ENCODE peak calls at places on chromosome 21, in five cellular contexts. H is heart left ventricle, Y is IMR-90, F is lower lobe of right lung, O is adrenal gland. G is an unnamed sample.

GRCh38 chr21:46208761-46209721 is 19.5 kb downstream of the LSS start:
- DNase-seq in H (no peak), O (no peak), F (peak; percentile 42), Y (no peak), G (no peak)

GRCh38 chr21:17492415-17493168 is 20.3 kb upstream of the CXADR start:
- DNase-seq in O (no peak), Y (no peak), H (no peak), F (no peak), G (no peak)

GRCh38 chr21:27513825-27514224 is 546.9 kb upstream of the ADAMTS5 start:
- DNase-seq in F (no peak), Y (no peak), O (no peak), H (no peak), G (no peak)

GRCh38 chr21:26686705-26687104 is 113.6 kb upstream of the CYYR1 start:
- DNase-seq in H (no peak), F (no peak), O (no peak), Y (no peak), G (no peak)

GRCh38 chr21:37710555-37711293 is 205.5 kb downstream of the KCNJ6 start:
- DNase-seq in F (no peak), H (peak; percentile 33), O (no peak), Y (peak; percentile 68), G (no peak)

GRCh38 chr21:17848228-17848627 is 29.1 kb upstream of the C21orf91 start:
- DNase-seq in Y (peak; percentile 97), O (no peak), H (no peak), F (no peak), G (peak; percentile 20)

GRCh38 chr21:35254006-35254751 is 205.1 kb upstream of the RUNX1 start:
- DNase-seq in Y (peak; percentile 87), F (no peak), O (no peak), H (no peak), G (no peak)

GRCh38 chr21:14554948-14555347 is 8.8 kb upstream of the SAMSN1 start:
- DNase-seq in H (no peak), O (no peak), F (no peak), Y (no peak), G (no peak)

GRCh38 chr21:16855164-16855667 is 657.6 kb upstream of the CXADR start:
- DNase-seq in H (no peak), Y (no peak), F (no peak), O (no peak), G (no peak)

GRCh38 chr21:16124397-16125130 is 394.8 kb downstream of the USP25 start:
- DNase-seq in O (no peak), F (no peak), Y (peak; percentile 89), H (no peak), G (no peak)

GRCh38 chr21:21921410-21922232 is 923.4 kb downstream of the NCAM2 start:
- DNase-seq in Y (peak; percentile 11), H (no peak), F (no peak), O (no peak), G (no peak)

GRCh38 chr21:27220416-27220815 is 253.5 kb upstream of the ADAMTS5 start:
- DNase-seq in H (no peak), Y (no peak), F (no peak), O (no peak), G (no peak)

GRCh38 chr21:32475162-32475812 is 62.8 kb downstream of the EVA1C start:
- DNase-seq in H (no peak), F (no peak), O (no peak), Y (peak; percentile 66), G (no peak)

GRCh38 chr21:46187251-46187650 is 3.0 kb upstream of the SPATC1L start:
- DNase-seq in Y (no peak), H (no peak), O (no peak), F (no peak), G (no peak)

GRCh38 chr21:31008355-31008754 is 29.9 kb downstream of the KRTAP19-8 start:
- DNase-seq in Y (no peak), F (no peak), O (no peak), H (no peak), G (no peak)

GRCh38 chr21:26881504-26882228 is 36.5 kb upstream of the ADAMTS1 start:
- DNase-seq in H (no peak), O (no peak), Y (peak; percentile 39), F (no peak), G (no peak)

GRCh38 chr21:37437376-37438080 is 71.0 kb downstream of the DYRK1A start:
- DNase-seq in H (no peak), O (no peak), F (no peak), Y (no peak), G (no peak)

GRCh38 chr21:34592120-34592561 is 22.8 kb downstream of the RCAN1 start:
- DNase-seq in O (no peak), H (peak; percentile 83), Y (peak; percentile 48), F (no peak), G (no peak)

GRCh38 chr21:34306246-34306645 is 57.6 kb upstream of the KCNE2 start:
- DNase-seq in F (no peak), Y (no peak), H (no peak), O (no peak), G (no peak)

GRCh38 chr21:45698493-45698947 is 55.0 kb downstream of the PCBP3 start:
- DNase-seq in F (no peak), Y (peak; percentile 96), H (peak; percentile 49), O (peak; percentile 33), G (peak; percentile 26)

GRCh38 chr21:45377325-45377709 is 27.6 kb upstream of the COL18A1 start:
- DNase-seq in H (no peak), F (no peak), O (no peak), Y (no peak), G (no peak)

GRCh38 chr21:45618287-45618686 is 25.2 kb upstream of the PCBP3 start:
- DNase-seq in O (no peak), H (no peak), Y (peak; percentile 47), F (no peak), G (no peak)

GRCh38 chr21:46064870-46065214 is 33.1 kb upstream of the COL6A2 start:
- DNase-seq in O (no peak), F (peak; percentile 32), H (no peak), Y (no peak), G (peak; percentile 36)

GRCh38 chr21:15775981-15776380 is 46.2 kb downstream of the USP25 start:
- DNase-seq in H (no peak), O (no peak), Y (peak; percentile 89), F (no peak), G (no peak)

GRCh38 chr21:31273278-31273677 is 70.8 kb downstream of the TIAM1 start:
- DNase-seq in F (no peak), H (no peak), O (no peak), Y (no peak), G (no peak)

GRCh38 chr21:35641271-35642016 is 418.9 kb downstream of the SETD4 start:
- DNase-seq in F (no peak), O (no peak), H (no peak), Y (peak; percentile 67), G (no peak)

GRCh38 chr21:46569071-46569470 is 35.8 kb downstream of the S100B start:
- DNase-seq in O (no peak), Y (peak; percentile 1), H (no peak), F (no peak), G (no peak)

GRCh38 chr21:14548751-14549150 is 2.6 kb upstream of the SAMSN1 start:
- DNase-seq in H (no peak), O (no peak), F (no peak), Y (no peak), G (no peak)

GRCh38 chr21:35222541-35222941 is 173.4 kb upstream of the RUNX1 start:
- DNase-seq in H (no peak), Y (no peak), O (no peak), F (no peak), G (no peak)

GRCh38 chr21:17925900-17926299 is 106.7 kb upstream of the C21orf91 start:
- DNase-seq in Y (peak; percentile 24), O (no peak), F (no peak), H (no peak), G (no peak)

GRCh38 chr21:46304955-46305354 is 18.7 kb downstream of the C21orf58 start:
- DNase-seq in O (no peak), H (no peak), Y (no peak), F (no peak), G (no peak)

GRCh38 chr21:46607605-46608004 is 2.7 kb upstream of the S100B start:
- DNase-seq in H (no peak), F (no peak), Y (no peak), O (no peak), G (no peak)

GRCh38 chr21:34745557-34746255 is 76.9 kb downstream of the CLIC6 start:
- DNase-seq in F (peak; percentile 80), O (peak; percentile 56), Y (peak; percentile 86), H (peak; percentile 71), G (peak; percentile 36)

GRCh38 chr21:31897311-31897710 is 24.5 kb downstream of the HUNK start:
- DNase-seq in F (no peak), Y (peak; percentile 77), O (no peak), H (no peak), G (no peak)

GRCh38 chr21:25639167-25639921 is at the start of gene JAM2:
- DNase-seq in H (peak; percentile 60), O (peak; percentile 48), Y (peak; percentile 29), F (peak; percentile 48), G (peak; percentile 66)

DNA sequence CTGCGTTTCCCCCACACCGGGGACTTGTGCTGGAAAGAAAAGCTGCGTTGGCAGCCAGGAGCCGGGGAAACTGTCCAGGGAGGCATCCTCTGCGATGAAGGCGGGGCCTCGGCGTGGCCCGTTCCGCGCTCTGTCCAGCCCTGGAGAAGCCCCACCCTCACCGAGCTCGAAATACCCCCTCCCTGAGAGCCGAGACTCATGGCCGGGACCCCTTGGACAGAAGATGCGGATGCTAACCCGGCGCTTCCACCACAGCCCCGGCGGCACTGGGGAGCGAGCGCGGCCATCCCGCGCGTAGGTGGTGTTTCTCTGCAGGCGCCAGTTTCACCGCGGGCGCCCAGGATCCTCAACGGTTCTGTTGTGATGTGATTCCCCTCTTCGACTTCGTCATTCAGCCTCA is 31.6 kb downstream of the PDE9A start:
- DNase-seq in H (no peak), O (no peak), F (no peak), Y (no peak), G (no peak)
- H3K4me1 ChIP-seq in H (no peaks in the 10 kb centered on the region), O (no peaks in the 10 kb centered on the region), F (no peaks in the 10 kb centered on the region), Y (no peaks in the 10 kb centered on the region), G (no peaks in the 10 kb centered on the region)

DNA sequence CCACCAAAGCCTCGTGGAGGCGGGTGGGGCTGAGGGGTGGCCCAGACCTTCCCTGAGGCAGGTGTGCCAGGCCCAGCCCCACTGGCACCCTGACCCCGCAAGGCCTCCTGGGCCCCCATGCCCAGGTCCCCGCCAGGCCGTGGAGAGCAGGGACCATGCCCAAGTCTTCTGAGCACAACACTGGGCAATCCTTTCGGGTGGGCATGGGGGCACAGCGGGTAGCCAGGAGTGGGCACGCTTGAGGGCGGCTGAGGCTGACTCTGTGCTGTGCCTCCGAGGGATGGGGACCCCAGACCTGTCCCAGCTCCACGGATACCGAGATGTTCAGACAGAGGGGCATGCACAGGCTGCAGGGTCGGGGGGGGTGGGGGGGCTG is 12.9 kb downstream of the CFAP410 start:
- DNase-seq in Y (no peak), O (no peak), H (no peak), F (no peak), G (no peak)
- H3K4me3 ChIP-seq in Y (no peak overlapping the region), O (no peak overlapping the region), H (no peak overlapping the region), F (no peak overlapping the region), G (no peak overlapping the region)

DNA sequence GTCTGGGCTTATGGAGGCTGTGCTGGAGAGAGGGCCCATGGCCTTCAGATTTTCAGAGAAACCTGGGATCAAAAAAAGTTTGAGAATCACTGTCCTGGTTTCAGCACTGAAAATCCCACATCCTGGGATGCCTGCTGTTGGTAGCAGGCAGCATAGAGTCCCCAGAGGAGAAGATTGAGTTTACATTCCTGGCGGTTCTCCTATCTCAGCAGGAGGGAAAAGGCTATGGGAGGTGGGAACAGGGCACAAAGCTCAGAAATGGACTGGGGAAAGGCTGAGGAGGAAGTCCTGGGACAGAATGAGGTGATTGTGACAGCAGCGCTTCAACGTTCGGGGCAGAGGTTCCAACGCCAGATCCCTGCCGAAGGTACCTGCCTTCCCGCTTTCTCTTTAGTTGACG is 103.4 kb downstream of the ETS2 start:
- DNase-seq in O (no peak), Y (no peak), F (no peak), H (no peak), G (no peak)
- H3K4me1 ChIP-seq in O (peaks cover 19% of the 10 kb centered on the region), Y (peaks cover 16% of the 10 kb centered on the region), F (peaks cover 40% of the 10 kb centered on the region), H (peaks cover 42% of the 10 kb centered on the region), G (peaks cover 17% of the 10 kb centered on the region)

GRCh38 chr21:40842197-40842552 is 4.8 kb downstream of the DSCAM start:
- DNase-seq in H (no peak), O (no peak), Y (no peak), F (no peak), G (no peak)
- H3K4me3 ChIP-seq in H (no peak overlapping the region), O (no peak overlapping the region), Y (no peak overlapping the region), F (no peak overlapping the region), G (no peak overlapping the region)

G was measured in uterus.